ENCODE peak calls at places on chromosomes 11 and 22, in nine cellular contexts. L is prostate gland; J is BE2C; I is AG04450; X is body of pancreas; R is astrocyte of the spinal cord; A is H7; D is CD8-positive, alpha-beta T cell; W is keratinocyte. H is an unnamed sample.

GRCh38 chr11:15818132-15818842 is 538.1 kb downstream of the SOX6 start:
- DNase-seq in L (peak), J (no peak), I (no peak), X (peak), R (no peak), A (no peak), D (no peak), W (no peak), H (no peak)

GRCh38 chr11:61951484-61952135 is 1.5 kb downstream of the BEST1 start:
- DNase-seq in L (no peak), J (no peak), I (no peak), X (no peak), R (no peak), A (peak), D (no peak), W (no peak), H (peak)

GRCh38 chr11:69949327-69949726 is 128.8 kb upstream of the ANO1 start:
- DNase-seq in L (no peak), J (peak), I (no peak), X (peak), R (peak), A (no peak), D (no peak), W (peak), H (no peak)

GRCh38 chr11:1852885-1853284 is at the start of gene LSP1:
- DNase-seq in L (no peak), J (no peak), I (no peak), X (no peak), R (no peak), A (no peak), D (peak), W (no peak), H (no peak)

GRCh38 chr11:119540370-119541125 is 117.6 kb upstream of the THY1 start:
- DNase-seq in L (no peak), J (no peak), I (no peak), X (no peak), R (no peak), A (no peak), D (no peak), W (no peak), H (no peak)

GRCh38 chr11:65124480-65125196 is 2.5 kb downstream of the MRPL49 start:
- DNase-seq in L (no peak), J (no peak), I (no peak), X (no peak), R (no peak), A (no peak), D (no peak), W (no peak), H (no peak)

GRCh38 chr11:118703563-118704106 is 24.2 kb upstream of the TREH start:
- DNase-seq in L (no peak), J (no peak), I (no peak), X (no peak), R (no peak), A (no peak), D (no peak), W (no peak), H (no peak)

GRCh38 chr11:89922195-89922660 is at the start of gene TRIM49D1:
- DNase-seq in L (no peak), J (no peak), I (no peak), X (no peak), R (no peak), A (no peak), D (peak), W (no peak), H (no peak)

GRCh38 chr11:122632178-122632824 is 23.2 kb upstream of the UBASH3B start:
- DNase-seq in L (no peak), J (no peak), I (no peak), X (no peak), R (no peak), A (no peak), D (no peak), W (peak), H (no peak)

GRCh38 chr11:2523821-2524391 is 79.1 kb downstream of the KCNQ1 start:
- DNase-seq in L (no peak), J (peak), I (no peak), X (peak), R (no peak), A (peak), D (no peak), W (no peak), H (peak)

GRCh38 chr11:115939726-115940421 is 435.7 kb upstream of the CADM1 start:
- DNase-seq in L (no peak), J (no peak), I (no peak), X (no peak), R (no peak), A (no peak), D (no peak), W (no peak), H (no peak)

GRCh38 chr22:46081036-46081830 is 69.1 kb upstream of the PPARA start:
- DNase-seq in L (no peak), J (peak), I (no peak), X (peak), R (no peak), A (no peak), D (no peak), W (no peak), H (no peak)

GRCh38 chr11:65242389-65242788 is 19.4 kb upstream of the POLA2 start:
- DNase-seq in L (no peak), J (no peak), I (no peak), X (no peak), R (no peak), A (no peak), D (no peak), W (no peak), H (no peak)

GRCh38 chr11:41010361-41011050 is 448.9 kb downstream of the LRRC4C start:
- DNase-seq in L (no peak), J (no peak), I (no peak), X (no peak), R (no peak), A (no peak), D (no peak), W (no peak), H (no peak)

GRCh38 chr11:76694664-76695063 is 24.1 kb upstream of the LRRC32 start:
- DNase-seq in L (no peak), J (no peak), I (peak), X (no peak), R (peak), A (no peak), D (no peak), W (no peak), H (no peak)

GRCh38 chr11:134055029-134055428 is 13.8 kb upstream of the JAM3 start:
- DNase-seq in L (no peak), J (no peak), I (no peak), X (no peak), R (no peak), A (no peak), D (no peak), W (no peak), H (no peak)

GRCh38 chr22:50628543-50629134 is 687 bp upstream of the ARSA start:
- DNase-seq in L (no peak), J (no peak), I (no peak), X (no peak), R (no peak), A (no peak), D (peak), W (no peak), H (no peak)

GRCh38 chr11:57313071-57313787 is 11.5 kb downstream of the TNKS1BP1 start:
- DNase-seq in L (no peak), J (no peak), I (no peak), X (no peak), R (no peak), A (peak), D (no peak), W (no peak), H (no peak)

GRCh38 chr11:121964591-121964990 is 151.4 kb downstream of the BLID start:
- DNase-seq in L (no peak), J (peak), I (no peak), X (no peak), R (peak), A (no peak), D (no peak), W (peak), H (no peak)

GRCh38 chr22:42688241-42688913 is 32.3 kb downstream of the A4GALT start:
- DNase-seq in L (peak), J (peak), I (peak), X (peak), R (peak), A (peak), D (no peak), W (no peak), H (peak)

GRCh38 chr22:49486225-49486624 is 341.4 kb downstream of the BRD1 start:
- DNase-seq in L (no peak), J (no peak), I (no peak), X (no peak), R (no peak), A (no peak), D (no peak), W (no peak), H (no peak)

GRCh38 chr11:1829039-1829820 is 5.6 kb upstream of the SYT8 start:
- DNase-seq in L (peak), J (no peak), I (no peak), X (no peak), R (peak), A (peak), D (no peak), W (no peak), H (peak)

GRCh38 chr11:10455637-10456487 is 798 bp downstream of the AMPD3 start:
- DNase-seq in L (peak), J (peak), I (peak), X (peak), R (peak), A (peak), D (peak), W (peak), H (peak)

GRCh38 chr11:46121328-46121723 is at the start of gene PHF21A:
- DNase-seq in L (peak), J (peak), I (peak), X (peak), R (peak), A (peak), D (peak), W (peak), H (peak)

GRCh38 chr11:18253222-18253621 is 4.8 kb upstream of the SAA2 start:
- DNase-seq in L (no peak), J (no peak), I (no peak), X (no peak), R (no peak), A (no peak), D (no peak), W (no peak), H (no peak)

GRCh38 chr22:25153961-25154685 is 45.5 kb upstream of the CRYBB3 start:
- DNase-seq in L (peak), J (peak), I (no peak), X (peak), R (peak), A (peak), D (no peak), W (peak), H (peak)

GRCh38 chr11:31480930-31481329 is 28.5 kb downstream of the IMMP1L start:
- DNase-seq in L (no peak), J (peak), I (no peak), X (no peak), R (no peak), A (no peak), D (no peak), W (no peak), H (peak)

GRCh38 chr11:14269956-14270355 is 89.0 kb downstream of the RRAS2 start:
- DNase-seq in L (no peak), J (no peak), I (no peak), X (no peak), R (no peak), A (no peak), D (no peak), W (no peak), H (no peak)

GRCh38 chr11:128658499-128658898 is 35.4 kb upstream of the FLI1 start:
- DNase-seq in L (no peak), J (no peak), I (peak), X (no peak), R (no peak), A (no peak), D (no peak), W (no peak), H (no peak)

GRCh38 chr22:39995346-39996252 is 845 bp downstream of the FAM83F start:
- DNase-seq in L (no peak), J (no peak), I (no peak), X (peak), R (no peak), A (peak), D (no peak), W (no peak), H (peak)

GRCh38 chr22:21641795-21642583 is at the start of gene SDF2L1:
- DNase-seq in L (peak), J (peak), I (peak), X (peak), R (peak), A (peak), D (peak), W (peak), H (peak)

GRCh38 chr22:21639359-21639758 is 2.7 kb upstream of the SDF2L1 start:
- DNase-seq in L (no peak), J (no peak), I (no peak), X (no peak), R (no peak), A (peak), D (no peak), W (no peak), H (no peak)

GRCh38 chr22:21641417-21641794 is 696 bp upstream of the SDF2L1 start:
- DNase-seq in L (no peak), J (peak), I (no peak), X (peak), R (peak), A (peak), D (no peak), W (no peak), H (peak)

GRCh38 chr22:21642584-21643448 is 714 bp downstream of the SDF2L1 start:
- DNase-seq in L (no peak), J (peak), I (no peak), X (peak), R (peak), A (peak), D (peak), W (no peak), H (peak)

DNA sequence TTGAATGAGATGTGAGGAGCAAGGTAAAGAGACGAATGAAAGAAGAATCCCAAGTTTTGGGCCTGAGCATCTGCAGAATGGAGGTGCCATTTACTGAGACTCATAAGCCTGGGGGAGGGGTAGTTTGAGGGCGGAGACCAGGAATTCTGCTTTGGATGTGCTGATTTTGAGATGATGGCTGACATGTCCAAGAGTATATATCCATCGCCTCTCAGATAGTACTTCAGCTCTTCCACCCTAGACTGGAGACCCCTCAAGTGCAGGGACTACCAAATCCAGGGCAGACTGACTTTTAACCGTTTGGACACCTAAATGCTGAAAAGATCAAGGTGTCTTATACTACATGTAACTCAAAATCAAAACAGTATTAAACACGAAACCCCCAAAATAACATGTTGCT is 1.3 kb upstream of the SDF2L1 start:
- DNase-seq in L (no peak), J (no peak), I (no peak), X (no peak), R (no peak), A (no peak), D (no peak), W (no peak), H (no peak)
- H3K4me3 ChIP-seq in L (no peak), J (no peak), I (no peak), X (no peak), R (no peak), A (no peak), D (no peak), W (no peak), H (no peak)

DNA sequence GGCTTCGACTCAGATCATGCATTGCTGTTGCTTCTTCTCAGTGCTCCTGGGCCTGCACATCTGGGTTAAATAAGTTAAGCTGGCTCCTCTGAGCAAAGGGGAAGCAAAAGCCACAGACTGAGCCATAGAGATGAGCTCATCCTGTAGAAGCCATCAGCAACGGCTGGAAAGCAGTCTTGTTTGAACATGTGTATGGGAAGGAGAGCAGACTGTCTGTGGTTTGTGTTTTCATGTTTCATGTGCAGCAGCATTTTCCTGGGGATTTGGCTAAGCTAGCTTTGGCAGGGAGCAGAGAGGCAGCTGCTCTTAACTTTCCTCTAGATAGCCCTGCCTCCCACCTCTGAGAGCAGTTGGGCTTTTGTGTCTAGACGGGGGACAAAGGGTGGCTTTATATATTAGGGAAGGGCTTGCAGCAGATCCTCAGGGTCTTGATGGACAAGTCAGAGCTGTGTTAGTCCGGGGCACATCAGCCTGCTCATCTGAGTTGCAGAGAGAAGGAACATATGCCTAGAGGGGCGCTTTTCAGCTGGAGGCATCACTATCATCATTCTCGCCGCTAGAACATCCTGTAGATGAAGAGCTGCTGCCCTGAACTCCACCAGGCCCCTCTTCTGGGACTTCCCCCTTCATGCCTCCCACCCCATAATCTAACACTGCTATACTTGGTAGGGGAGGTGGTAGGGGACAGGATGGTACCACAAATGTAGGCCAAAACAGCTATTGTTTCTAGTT is 14.9 kb downstream of the DCPS start:
- DNase-seq in L (peak), J (no peak), I (peak), X (no peak), R (peak), A (no peak), D (peak), W (peak), H (peak)
- H3K4me3 ChIP-seq in L (no peak), J (no peak), I (peak), X (no peak), R (peak), A (no peak), D (no peak), W (no peak), H (no peak)

DNA sequence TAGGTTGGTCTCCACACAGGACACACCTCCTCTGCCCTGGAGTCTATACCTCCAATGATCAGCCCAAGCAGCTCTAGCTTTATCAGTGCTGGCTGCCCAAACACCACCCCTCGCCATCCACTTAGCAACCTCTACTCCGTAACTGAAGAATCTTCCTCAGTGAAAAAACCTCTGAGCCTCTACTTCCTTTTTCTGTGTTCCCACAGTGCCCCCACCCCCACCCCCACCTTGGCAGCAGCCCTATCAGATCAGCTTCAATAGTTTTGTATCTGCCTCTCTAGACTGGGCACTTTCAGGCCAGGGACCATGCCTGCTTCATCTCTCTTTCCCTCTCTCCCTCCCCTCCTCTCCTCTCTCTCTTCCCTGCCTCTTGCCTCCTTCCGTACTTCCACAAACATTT is 33.5 kb downstream of the SERPINH1 start:
- DNase-seq in L (no peak), J (no peak), I (no peak), X (no peak), R (no peak), A (no peak), D (no peak), W (no peak), H (no peak)
- H3K4me3 ChIP-seq in L (no peak), J (no peak), I (no peak), X (no peak), R (no peak), A (no peak), D (no peak), W (no peak), H (no peak)

GRCh38 chr11:71252434-71252781 is at the start of gene SHANK2:
- DNase-seq in L (peak), J (no peak), I (no peak), X (peak), R (no peak), A (peak), D (no peak), W (no peak), H (peak)

GRCh38 chr11:71251761-71252433 is 480 bp downstream of the SHANK2 start:
- DNase-seq in L (peak), J (peak), I (no peak), X (peak), R (no peak), A (peak), D (no peak), W (no peak), H (peak)

GRCh38 chr11:71252782-71253730 is 679 bp upstream of the SHANK2 start:
- DNase-seq in L (peak), J (no peak), I (no peak), X (peak), R (peak), A (peak), D (no peak), W (peak), H (peak)

GRCh38 chr11:71250512-71251158 is 1.7 kb downstream of the SHANK2 start:
- DNase-seq in L (no peak), J (no peak), I (no peak), X (no peak), R (no peak), A (no peak), D (no peak), W (no peak), H (no peak)

DNA sequence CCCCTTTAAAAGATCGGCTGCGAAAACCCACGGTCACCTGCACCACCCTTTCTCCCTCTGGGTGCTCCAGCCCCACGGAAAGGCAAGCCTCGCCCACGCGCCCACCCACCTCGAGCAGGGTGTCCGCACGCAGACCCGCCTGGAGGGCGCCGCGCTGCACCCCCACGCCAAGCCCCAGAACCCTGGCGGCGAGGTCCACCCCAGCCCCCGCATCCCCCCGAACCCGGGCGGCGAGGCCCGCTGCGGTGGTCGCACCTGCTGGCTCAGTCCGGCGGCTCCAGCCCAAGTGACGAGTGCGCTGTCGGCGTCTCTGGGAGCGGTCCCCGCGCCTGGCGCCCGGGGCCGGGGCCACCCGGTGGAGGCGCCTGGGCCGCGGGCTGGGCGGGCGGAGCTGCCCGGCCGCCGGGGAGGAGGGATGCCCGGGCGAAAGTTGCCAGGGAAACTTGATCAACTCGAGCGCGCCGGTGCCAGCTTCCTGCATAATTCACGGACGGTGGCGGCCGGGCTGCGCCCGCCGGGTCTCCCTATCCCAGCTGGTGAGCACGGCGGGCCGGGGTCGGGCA is 1.1 kb downstream of the SHANK2 start:
- DNase-seq in L (peak), J (no peak), I (no peak), X (peak), R (no peak), A (peak), D (no peak), W (no peak), H (no peak)
- H3K4me3 ChIP-seq in L (peak), J (no peak), I (peak), X (peak), R (peak), A (peak), D (no peak), W (peak), H (peak)

GRCh38 chr11:72141066-72141465 is 5.5 kb downstream of the FOLR3 start:
- DNase-seq in L (no peak), J (no peak), I (peak), X (no peak), R (peak), A (no peak), D (no peak), W (peak), H (no peak)
- H3K4me3 ChIP-seq in L (no peak), J (no peak), I (no peak), X (no peak), R (no peak), A (no peak), D (no peak), W (no peak), H (no peak)